ENCODE peak calls at places on chromosomes 2 and 18, in four cellular contexts. U is brain microvascular endothelial cell, C is esophagus squamous epithelium, L is A549. V is an unnamed sample.

GRCh38 chr18:46343940-46344372 is 239.8 kb downstream of the HAUS1 start:
- DNase-seq in U (no peak), C (no peak), L (no peak), V (peak)

GRCh38 chr2:39568561-39569006 is 97.1 kb upstream of the TMEM178A start:
- DNase-seq in U (peak), C (no peak), L (no peak), V (peak)

GRCh38 chr2:220847587-220847986 is 724.5 kb downstream of the EPHA4 start:
- DNase-seq in U (peak), C (no peak), L (peak), V (peak)

GRCh38 chr2:38444247-38444646 is 67.2 kb upstream of the ATL2 start:
- DNase-seq in U (peak), C (no peak), L (no peak), V (peak)

GRCh38 chr2:71943238-71944182 is 204.2 kb downstream of the CYP26B1 start:
- DNase-seq in U (no peak), C (no peak), L (no peak), V (no peak)

GRCh38 chr2:83055338-83056010 is 1403.6 kb downstream of the SUCLG1 start:
- DNase-seq in U (peak), C (no peak), L (no peak), V (peak)

GRCh38 chr18:55863876-55864275 is 275.9 kb upstream of the TCF4 start:
- DNase-seq in U (no peak), C (no peak), L (no peak), V (no peak)

GRCh38 chr2:111691164-111691895 is 192.7 kb downstream of the ANAPC1 start:
- DNase-seq in U (no peak), C (no peak), L (no peak), V (no peak)

GRCh38 chr2:135792401-135793152 is 44.4 kb downstream of the LCT start:
- DNase-seq in U (no peak), C (no peak), L (no peak), V (no peak)

GRCh38 chr2:240604291-240604938 is 17.9 kb downstream of the CAPN10 start:
- DNase-seq in U (peak), C (no peak), L (peak), V (peak)

GRCh38 chr2:178327516-178327915 is 123.5 kb downstream of the PRKRA start:
- DNase-seq in U (no peak), C (no peak), L (no peak), V (no peak)

GRCh38 chr2:178263159-178263860 is 69.0 kb downstream of the OSBPL6 start:
- DNase-seq in U (no peak), C (no peak), L (no peak), V (no peak)

GRCh38 chr2:5946210-5947118 is 254.3 kb downstream of the SOX11 start:
- DNase-seq in U (no peak), C (no peak), L (no peak), V (no peak)

GRCh38 chr2:3421053-3421452 is 41.6 kb downstream of the TRAPPC12 start:
- DNase-seq in U (no peak), C (no peak), L (no peak), V (no peak)

GRCh38 chr18:22932885-22933205 is 283 bp upstream of the RBBP8 start:
- DNase-seq in U (no peak), C (no peak), L (no peak), V (peak)

GRCh38 chr2:157307021-157307420 is 18.6 kb downstream of the ERMN start:
- DNase-seq in U (no peak), C (no peak), L (no peak), V (peak)

GRCh38 chr2:44171018-44171417 is 2.3 kb downstream of the PPM1B start:
- DNase-seq in U (no peak), C (no peak), L (peak), V (peak)

GRCh38 chr2:71783815-71784214 is 330.5 kb downstream of the DYSF start:
- DNase-seq in U (no peak), C (no peak), L (no peak), V (no peak)

GRCh38 chr18:26307161-26307773 is 81.0 kb downstream of the TAF4B start:
- DNase-seq in U (peak), C (no peak), L (peak), V (peak)

GRCh38 chr2:10255189-10256030 is 47.3 kb upstream of the HPCAL1 start:
- DNase-seq in U (no peak), C (no peak), L (no peak), V (no peak)

GRCh38 chr18:22559414-22560282 is 141.9 kb upstream of the CTAGE1 start:
- DNase-seq in U (peak), C (no peak), L (peak), V (peak)

GRCh38 chr2:15971351-15971750 is 31.0 kb downstream of the MYCN start:
- DNase-seq in U (no peak), C (no peak), L (no peak), V (no peak)

GRCh38 chr18:54127759-54128378 is 96.6 kb downstream of the MBD2 start:
- DNase-seq in U (peak), C (no peak), L (peak), V (peak)

GRCh38 chr2:233422050-233422639 is 67.9 kb downstream of the DGKD start:
- DNase-seq in U (no peak), C (no peak), L (peak), V (peak)

GRCh38 chr2:27303093-27304025 is 4.9 kb downstream of the UCN start:
- DNase-seq in U (peak), C (no peak), L (peak), V (peak)

GRCh38 chr18:36095936-36096519 is 28.7 kb upstream of the RPRD1A start:
- DNase-seq in U (peak), C (no peak), L (peak), V (peak)

GRCh38 chr2:224838335-224838734 is 122.2 kb upstream of the CCDC195 start:
- DNase-seq in U (peak), C (no peak), L (no peak), V (no peak)

GRCh38 chr18:57353137-57353939 is 981 bp downstream of the ST8SIA3 start:
- DNase-seq in U (no peak), C (no peak), L (no peak), V (no peak)

GRCh38 chr18:11859903-11860407 is 8.7 kb downstream of the CHMP1B start:
- DNase-seq in U (peak), C (no peak), L (peak), V (peak)

GRCh38 chr2:234257859-234258561 is 207.5 kb downstream of the SPP2 start:
- DNase-seq in U (peak), C (no peak), L (peak), V (peak)

GRCh38 chr2:230627806-230628724 is 84.6 kb upstream of the CAB39 start:
- DNase-seq in U (peak), C (no peak), L (peak), V (peak)

GRCh38 chr18:42287047-42287446 is 332.0 kb downstream of the PIK3C3 start:
- DNase-seq in U (no peak), C (no peak), L (no peak), V (no peak)

GRCh38 chr2:229170907-229171306 is 100.2 kb downstream of the PID1 start:
- DNase-seq in U (no peak), C (no peak), L (no peak), V (no peak)

GRCh38 chr18:44681039-44681595 is 429 bp downstream of the SETBP1 start:
- DNase-seq in U (no peak), C (no peak), L (no peak), V (no peak)

GRCh38 chr2:72689579-72690170 is 136.2 kb downstream of the EXOC6B start:
- DNase-seq in U (no peak), C (no peak), L (no peak), V (no peak)

GRCh38 chr18:59478591-59478990 is 119.5 kb upstream of the LMAN1 start:
- DNase-seq in U (no peak), C (no peak), L (no peak), V (no peak)

GRCh38 chr2:223027442-223027841 is 24.5 kb upstream of the KCNE4 start:
- DNase-seq in U (peak), C (no peak), L (peak), V (peak)

GRCh38 chr2:63071664-63072063 is 21.0 kb downstream of the OTX1 start:
- DNase-seq in U (no peak), C (no peak), L (no peak), V (no peak)

GRCh38 chr2:77816618-77817017 is 294.4 kb upstream of the LRRTM4 start:
- DNase-seq in U (no peak), C (no peak), L (no peak), V (no peak)

GRCh38 chr2:234986346-234986745 is 34.5 kb downstream of the SH3BP4 start:
- DNase-seq in U (no peak), C (no peak), L (no peak), V (no peak)

GRCh38 chr2:101778102-101778501 is 80.6 kb downstream of the MAP4K4 start:
- DNase-seq in U (no peak), C (no peak), L (no peak), V (no peak)

GRCh38 chr2:101775092-101775491 is 77.6 kb downstream of the MAP4K4 start:
- DNase-seq in U (no peak), C (no peak), L (no peak), V (no peak)

GRCh38 chr2:101775636-101776035 is 78.1 kb downstream of the MAP4K4 start:
- DNase-seq in U (no peak), C (no peak), L (no peak), V (no peak)

GRCh38 chr2:101777337-101777736 is 79.8 kb downstream of the MAP4K4 start:
- DNase-seq in U (no peak), C (no peak), L (no peak), V (no peak)

GRCh38 chr2:101776172-101777043 is 78.9 kb downstream of the MAP4K4 start:
- DNase-seq in U (peak), C (no peak), L (peak), V (no peak)
- H3K27ac ChIP-seq in U (no peak), C (no peak), L (no peak), V (no peak)

DNA sequence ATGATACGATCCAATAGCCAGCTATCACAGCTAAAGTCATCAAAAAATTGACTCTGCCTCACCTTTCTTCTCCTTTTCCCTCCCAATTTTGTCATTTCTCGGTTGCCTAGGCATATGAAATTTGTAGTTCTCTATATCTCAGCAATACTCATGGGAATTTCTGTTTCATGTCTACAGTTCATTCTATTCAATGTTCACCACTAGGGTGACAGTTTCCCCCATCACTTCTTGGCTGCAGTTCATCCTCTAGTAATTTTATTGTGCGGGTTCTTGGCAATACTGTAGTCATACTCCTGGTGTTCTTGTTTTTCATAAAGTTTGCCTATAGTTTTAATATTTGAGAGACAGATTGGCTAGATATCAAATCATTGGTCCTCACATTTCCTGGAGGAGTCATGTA is 872.2 kb upstream of the ID2 start:
- DNase-seq in U (no peak), C (no peak), L (no peak), V (no peak)
- H3K27ac ChIP-seq in U (no peak), C (no peak), L (no peak), V (no peak)

DNA sequence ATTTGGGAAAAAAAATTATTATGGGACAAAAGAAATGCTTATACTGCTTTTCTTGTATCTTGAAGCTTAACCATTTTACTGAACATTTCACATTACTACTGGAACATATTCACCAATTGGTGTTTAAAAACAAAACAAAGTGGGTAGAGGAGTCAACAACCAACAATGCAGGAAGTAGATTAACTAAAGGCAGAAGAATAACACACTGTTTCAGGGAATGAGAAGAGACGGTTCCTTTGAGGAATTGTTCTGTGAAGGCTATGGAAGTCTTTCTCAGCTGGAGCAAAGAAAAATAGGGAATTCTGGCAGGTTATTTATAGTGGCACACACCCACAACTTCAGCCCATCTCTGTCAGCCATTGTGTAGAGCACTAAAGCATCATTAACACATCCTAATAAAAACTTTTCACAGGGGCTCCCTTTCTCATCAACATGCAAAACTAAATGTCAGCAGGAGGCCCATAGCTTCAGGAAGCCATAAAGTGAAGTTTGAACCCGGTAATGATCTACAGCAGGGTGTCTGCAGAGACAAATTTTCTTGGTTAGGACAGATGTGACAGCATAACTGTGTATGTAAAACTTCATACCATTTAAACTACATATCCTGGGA is 113.6 kb downstream of the CDH2 start:
- DNase-seq in U (no peak), C (no peak), L (no peak), V (no peak)
- H3K27ac ChIP-seq in U (peak), C (no peak), L (peak), V (no peak)

GRCh38 chr2:168894101-168894500 is 3.9 kb upstream of the SPC25 start:
- DNase-seq in U (no peak), C (no peak), L (no peak), V (no peak)
- H3K27ac ChIP-seq in U (no peak), C (no peak), L (no peak), V (no peak)

GRCh38 chr2:237403024-237403882 is 10.7 kb downstream of the COL6A3 start:
- DNase-seq in U (no peak), C (no peak), L (no peak), V (no peak)

GRCh38 chr2:237407734-237408133 is 6.2 kb downstream of the COL6A3 start:
- DNase-seq in U (no peak), C (no peak), L (no peak), V (no peak)

GRCh38 chr2:237404413-237404812 is 9.6 kb downstream of the COL6A3 start:
- DNase-seq in U (no peak), C (no peak), L (no peak), V (no peak)

GRCh38 chr2:237405605-237406004 is 8.4 kb downstream of the COL6A3 start:
- DNase-seq in U (no peak), C (no peak), L (no peak), V (no peak)

DNA sequence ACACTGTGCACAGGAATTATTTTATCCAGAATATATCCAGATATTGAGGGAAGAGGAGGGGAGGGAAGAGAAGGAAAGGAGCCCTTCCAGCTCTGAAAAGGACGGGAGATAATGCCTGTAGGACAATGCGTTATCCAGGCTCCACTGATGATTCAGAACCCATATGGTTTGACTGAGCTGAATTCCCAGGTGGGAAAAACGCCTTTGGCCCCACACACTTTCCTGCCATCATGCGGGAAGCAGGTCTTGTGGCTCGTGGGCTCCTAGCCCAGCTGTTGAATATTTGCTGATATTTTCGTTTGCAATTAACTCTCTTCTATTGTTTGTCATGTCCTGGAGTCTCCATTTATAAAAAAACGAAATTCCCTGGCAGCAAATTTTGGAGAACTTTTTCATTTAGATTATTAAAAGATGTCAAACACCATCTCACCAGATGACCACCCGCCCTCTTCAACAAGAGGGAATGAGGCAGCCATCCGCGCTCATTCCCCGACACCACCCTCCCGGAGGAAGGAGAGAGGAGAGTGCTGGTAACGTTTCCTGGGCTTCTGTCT is 8.9 kb downstream of the COL6A3 start:
- DNase-seq in U (no peak), C (no peak), L (no peak), V (no peak)
- H3K27ac ChIP-seq in U (no peak), C (no peak), L (no peak), V (no peak)

V was measured in PC-3.